ENCODE peak calls at places on chromosomes 11 and 22, in four cellular contexts. U is upper lobe of right lung, V is right lobe of liver, J is Karpas-422. E is an unnamed sample.

GRCh38 chr11:130089669-130090063 is 20.0 kb downstream of the APLP2 start:
- DNase-seq in U (no peak), V (no peak), J (no peak), E (no peak)

GRCh38 chr11:4626207-4627105 is 10.8 kb upstream of the OR51D1 start:
- DNase-seq in U (no peak), V (peak; percentile 27), J (peak; percentile 93), E (no peak)

GRCh38 chr11:83002047-83002446 is 69.7 kb downstream of the RAB30 start:
- DNase-seq in U (no peak), J (no peak), V (no peak), E (no peak)

GRCh38 chr22:31739795-31740201 is 10.1 kb downstream of the PRR14L start:
- DNase-seq in J (no peak), U (no peak), V (no peak), E (no peak)

GRCh38 chr11:33531743-33532181 is 168.9 kb downstream of the C11orf91 start:
- DNase-seq in V (no peak), J (no peak), U (no peak), E (peak; percentile 54)

GRCh38 chr11:12149672-12150225 is 39.4 kb downstream of the MICAL2 start:
- DNase-seq in J (no peak), V (no peak), U (peak; percentile 56), E (no peak)

GRCh38 chr11:44775366-44776356 is 48.9 kb downstream of the TSPAN18 start:
- DNase-seq in V (peak; percentile 59), J (peak; percentile 89), U (no peak), E (peak; percentile 83)

GRCh38 chr11:103682318-103683184 is 353.9 kb upstream of the DDI1 start:
- DNase-seq in U (no peak), V (peak; percentile 26), J (peak; percentile 97), E (peak; percentile 66)

GRCh38 chr11:130436171-130436570 is 7.8 kb upstream of the ADAMTS8 start:
- DNase-seq in U (no peak), J (no peak), V (no peak), E (no peak)

GRCh38 chr11:85602551-85603218 is 24.5 kb downstream of the DLG2 start:
- DNase-seq in J (no peak), V (no peak), U (no peak), E (no peak)

GRCh38 chr11:79437274-79437980 is 3.4 kb downstream of the TENM4 start:
- DNase-seq in V (peak; percentile 34), J (no peak), U (peak; percentile 77), E (peak; percentile 94)

GRCh38 chr11:32290783-32291182 is 144.6 kb downstream of the WT1 start:
- DNase-seq in J (no peak), V (no peak), U (no peak), E (no peak)

GRCh38 chr11:33970984-33971466 is 79.1 kb upstream of the LMO2 start:
- DNase-seq in J (peak; percentile 81), V (peak; percentile 35), U (no peak), E (peak; percentile 65)

GRCh38 chr11:2974272-2974671 is 17.9 kb downstream of the NAP1L4 start:
- DNase-seq in U (no peak), J (no peak), V (no peak), E (no peak)

GRCh38 chr11:61685611-61685955 is 5.4 kb downstream of the DAGLA start:
- DNase-seq in V (no peak), U (peak; percentile 77), J (no peak), E (no peak)

GRCh38 chr11:93528757-93529639 is 14.2 kb downstream of the SMCO4 start:
- DNase-seq in V (no peak), U (no peak), J (no peak), E (no peak)

GRCh38 chr11:133951484-133952198 is 5.1 kb downstream of the IGSF9B start:
- DNase-seq in U (no peak), J (no peak), V (no peak), E (no peak)

GRCh38 chr11:19954899-19955298 is 205.4 kb downstream of the DBX1 start:
- DNase-seq in J (no peak), U (no peak), V (peak; percentile 74), E (no peak)

GRCh38 chr22:38489142-38489541 is 17.0 kb downstream of the DDX17 start:
- DNase-seq in U (no peak), J (no peak), V (no peak), E (no peak)

GRCh38 chr11:84503503-84503902 is 1123.6 kb downstream of the DLG2 start:
- DNase-seq in V (no peak), J (no peak), U (no peak), E (no peak)

GRCh38 chr22:27801197-27801615 is 350 bp downstream of the MN1 start:
- DNase-seq in J (no peak), V (no peak), U (peak; percentile 69), E (no peak)

GRCh38 chr11:28835790-28836189 is 727.6 kb downstream of the METTL15 start:
- DNase-seq in J (no peak), U (no peak), V (no peak), E (no peak)

GRCh38 chr11:28838741-28839140 is 730.6 kb downstream of the METTL15 start:
- DNase-seq in V (no peak), U (no peak), J (no peak), E (no peak)

GRCh38 chr11:28835317-28835716 is 727.1 kb downstream of the METTL15 start:
- DNase-seq in J (no peak), V (no peak), U (no peak), E (no peak)

GRCh38 chr11:28836285-28837081 is 728.3 kb downstream of the METTL15 start:
- DNase-seq in U (no peak), V (no peak), J (no peak), E (no peak)

DNA sequence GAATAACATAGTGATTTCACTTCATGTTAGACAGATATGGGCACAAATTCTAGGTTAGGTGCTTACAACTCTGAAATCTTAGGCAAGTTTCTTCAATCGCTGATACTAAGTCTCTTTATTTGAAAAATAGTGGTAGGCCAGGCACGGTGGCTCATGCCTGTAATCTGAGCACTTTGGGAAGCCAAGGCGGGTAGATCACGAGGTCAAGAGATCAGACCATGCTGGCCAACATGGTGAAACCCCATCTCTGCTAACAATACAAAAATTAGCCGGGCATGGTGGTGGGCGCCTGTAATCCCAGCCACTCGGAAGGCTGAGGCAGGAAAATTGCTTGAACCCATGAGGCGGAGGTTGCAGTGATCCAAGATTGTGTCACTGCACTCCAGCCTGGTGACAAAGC is 729.4 kb downstream of the METTL15 start:
- DNase-seq in U (no peak), V (no peak), J (no peak), E (no peak)
- H3K27ac ChIP-seq in U (no peak overlapping the region), V (no peak overlapping the region), J (no peak overlapping the region), E (no peak overlapping the region)

DNA sequence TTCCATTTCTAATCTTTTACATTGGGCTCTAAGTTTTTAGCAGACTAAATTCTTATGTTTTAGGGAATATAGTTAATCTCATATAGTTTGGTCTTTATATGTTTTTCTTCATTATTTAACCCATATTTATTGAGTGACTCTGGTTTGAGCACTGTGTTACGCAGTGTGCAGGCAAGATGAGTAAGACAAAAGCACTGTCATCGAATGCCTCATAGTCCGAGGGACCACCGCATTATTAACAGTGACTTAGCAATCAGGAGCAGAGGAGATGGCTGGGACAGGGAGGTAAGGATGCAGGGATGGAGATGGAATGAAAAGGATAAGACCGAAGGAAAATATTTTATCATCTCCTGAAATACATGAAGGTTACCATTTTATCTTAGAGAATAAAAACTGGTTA is 65.2 kb upstream of the CTSC start:
- DNase-seq in V (no peak), U (no peak), J (no peak), E (no peak)
- H3K27me3 ChIP-seq in V (no peaks in the 10 kb centered on the region), U (no peaks in the 10 kb centered on the region), J (no peaks in the 10 kb centered on the region), E (no peaks in the 10 kb centered on the region)

GRCh38 chr11:28104425-28104824 is 3.5 kb downstream of the KIF18A start:
- DNase-seq in J (no peak), V (no peak), U (no peak), E (no peak)
- H3K4me1 ChIP-seq in J (peaks cover 45% of the 10 kb centered on the region), V (no peaks in the 10 kb centered on the region), U (peaks cover 9% of the 10 kb centered on the region), E (no peaks in the 10 kb centered on the region)

GRCh38 chr11:121696177-121696863 is 243.6 kb upstream of the SORL1-AS1 start:
- DNase-seq in J (no peak), U (no peak), V (no peak), E (peak; percentile 56)

GRCh38 chr11:121703166-121703565 is 250.4 kb upstream of the SORL1-AS1 start:
- DNase-seq in V (no peak), U (no peak), J (no peak), E (no peak)

GRCh38 chr11:121700968-121701367 is 248.2 kb upstream of the SORL1-AS1 start:
- DNase-seq in J (no peak), V (no peak), U (no peak), E (no peak)

GRCh38 chr11:121696947-121697346 is 244.2 kb upstream of the SORL1-AS1 start:
- DNase-seq in V (no peak), U (no peak), J (no peak), E (no peak)

DNA sequence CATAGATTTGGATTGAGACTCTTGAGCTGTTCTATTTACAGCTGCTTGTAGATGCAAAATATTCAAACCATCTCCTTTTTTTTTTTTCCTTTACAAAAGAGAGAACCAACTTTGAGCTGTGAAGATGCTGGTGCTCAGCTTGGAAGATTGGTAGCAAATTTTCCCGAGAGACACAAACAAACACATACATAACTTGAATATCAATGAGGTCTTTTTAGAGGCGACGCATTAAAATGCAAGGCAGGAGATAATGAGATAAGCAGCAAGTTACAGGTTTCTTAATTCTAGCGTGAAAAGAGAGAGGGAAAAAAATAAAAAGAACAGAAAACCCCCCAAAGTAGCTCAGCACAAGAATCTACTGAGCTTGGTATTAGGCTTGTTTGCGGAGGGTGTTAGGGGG is 247.0 kb upstream of the SORL1-AS1 start:
- DNase-seq in J (no peak), U (no peak), V (no peak), E (no peak)
- H3K27ac ChIP-seq in J (no peak overlapping the region), U (no peak overlapping the region), V (no peak overlapping the region), E (no peak overlapping the region)

GRCh38 chr11:117915219-117915618 is 14.0 kb downstream of the TMPRSS13 start:
- DNase-seq in V (no peak), J (no peak), U (no peak), E (no peak)
- H3K27me3 ChIP-seq in V (no peaks in the 10 kb centered on the region), J (no peaks in the 10 kb centered on the region), U (no peaks in the 10 kb centered on the region), E (no peaks in the 10 kb centered on the region)

DNA sequence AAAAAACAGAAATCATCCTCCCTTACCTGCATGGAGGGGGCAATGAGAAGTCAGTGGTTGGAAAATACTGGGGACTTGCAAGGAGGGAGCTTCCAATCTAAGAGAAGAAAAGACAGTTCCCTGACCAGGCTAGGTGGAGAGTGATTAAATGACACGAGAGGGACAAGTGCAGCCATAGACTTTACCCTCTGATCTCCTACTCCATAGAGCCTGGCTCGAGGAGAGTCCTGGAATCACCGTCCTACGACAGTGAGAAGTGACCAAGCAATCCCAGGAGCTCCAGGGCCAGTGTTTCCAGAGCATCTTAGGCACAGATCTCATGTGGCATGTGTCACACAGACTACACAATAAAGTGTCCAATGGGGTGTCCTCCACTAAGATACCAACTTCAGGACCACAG is 25.7 kb downstream of the MYH9 start:
- DNase-seq in J (no peak), U (no peak), V (no peak), E (no peak)
- H3K4me1 ChIP-seq in J (peaks cover 80% of the 10 kb centered on the region), U (peaks cover 97% of the 10 kb centered on the region), V (peaks cover 14% of the 10 kb centered on the region), E (peaks cover 15% of the 10 kb centered on the region)

DNA sequence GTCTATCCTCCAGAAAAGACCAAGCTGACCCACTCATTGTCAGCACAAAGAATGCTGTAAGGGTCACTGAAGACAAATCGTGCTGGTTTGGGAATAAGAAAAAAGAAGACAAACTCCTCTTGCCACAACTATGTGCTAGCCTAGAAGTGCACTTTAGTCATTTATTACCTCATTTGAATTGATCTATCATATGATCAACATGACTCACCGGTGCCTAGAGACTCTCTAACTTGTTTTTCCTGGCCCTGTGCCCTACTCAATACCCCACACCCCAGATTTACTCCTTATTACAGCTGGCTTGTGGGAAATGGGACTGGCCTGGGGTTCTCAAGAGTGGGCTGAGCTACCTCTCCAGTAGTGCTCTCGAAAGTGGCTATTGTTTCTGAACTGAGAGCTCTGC is 35.9 kb upstream of the HORMAD2 start:
- DNase-seq in U (no peak), V (no peak), J (no peak), E (no peak)
- H3K27ac ChIP-seq in U (no peak overlapping the region), V (peak overlapping the region; percentile 77), J (no peak overlapping the region), E (no peak overlapping the region)